ENCODE peak calls at places on chromosomes 7 and 10, in eight cellular contexts. N is adrenal gland; C is CD4-positive, alpha-beta T cell; O is HepG2; H is epithelial cell of proximal tubule; W is right lobe of liver; D is BJ; F is endothelial cell of umbilical vein. K is an unnamed sample.

GRCh38 chr7:43294080-43294630 is 181.7 kb downstream of the HECW1 start:
- DNase-seq in N (peak; percentile 79), H (peak; percentile 56), D (peak; percentile 47), C (no peak), F (no peak), O (no peak), W (no peak), K (no peak)

GRCh38 chr10:33799281-33799943 is 464.9 kb upstream of the NRP1 start:
- DNase-seq in O (peak; percentile 92), H (no peak), W (no peak), D (peak; percentile 36), N (no peak), F (no peak), C (no peak), K (no peak)

GRCh38 chr10:484925-485661 is 204.4 kb downstream of the DIP2C start:
- DNase-seq in W (no peak), C (peak; percentile 14), H (no peak), D (no peak), O (no peak), F (peak; percentile 76), N (no peak), K (no peak)

GRCh38 chr7:16559497-16560223 is 33.0 kb downstream of the LRRC72 start:
- DNase-seq in N (no peak), D (no peak), W (no peak), O (no peak), F (no peak), H (no peak), C (no peak), K (no peak)

GRCh38 chr10:115774721-115775120 is 498.3 kb downstream of the GFRA1 start:
- DNase-seq in C (no peak), H (no peak), F (no peak), W (no peak), O (no peak), D (no peak), N (no peak), K (no peak)

GRCh38 chr7:100983451-100984187 is 14.3 kb downstream of the MUC12 start:
- DNase-seq in D (peak; percentile 71), W (no peak), H (peak; percentile 100), N (no peak), F (no peak), C (no peak), O (no peak), K (no peak)

GRCh38 chr7:1752771-1753562 is 82.9 kb downstream of the ELFN1 start:
- DNase-seq in C (no peak), N (no peak), F (no peak), O (no peak), D (no peak), H (no peak), W (no peak), K (peak; percentile 55)

GRCh38 chr7:105014725-105015630 is 973 bp downstream of the KMT2E start:
- DNase-seq in H (no peak), O (peak; percentile 20), N (peak; percentile 40), C (peak; percentile 33), W (peak; percentile 65), D (no peak), F (peak; percentile 69), K (no peak)

GRCh38 chr10:62443866-62444265 is 69.7 kb downstream of the ZNF365 start:
- DNase-seq in O (no peak), N (no peak), W (no peak), D (no peak), F (peak; percentile 61), H (no peak), C (no peak), K (no peak)

DNA sequence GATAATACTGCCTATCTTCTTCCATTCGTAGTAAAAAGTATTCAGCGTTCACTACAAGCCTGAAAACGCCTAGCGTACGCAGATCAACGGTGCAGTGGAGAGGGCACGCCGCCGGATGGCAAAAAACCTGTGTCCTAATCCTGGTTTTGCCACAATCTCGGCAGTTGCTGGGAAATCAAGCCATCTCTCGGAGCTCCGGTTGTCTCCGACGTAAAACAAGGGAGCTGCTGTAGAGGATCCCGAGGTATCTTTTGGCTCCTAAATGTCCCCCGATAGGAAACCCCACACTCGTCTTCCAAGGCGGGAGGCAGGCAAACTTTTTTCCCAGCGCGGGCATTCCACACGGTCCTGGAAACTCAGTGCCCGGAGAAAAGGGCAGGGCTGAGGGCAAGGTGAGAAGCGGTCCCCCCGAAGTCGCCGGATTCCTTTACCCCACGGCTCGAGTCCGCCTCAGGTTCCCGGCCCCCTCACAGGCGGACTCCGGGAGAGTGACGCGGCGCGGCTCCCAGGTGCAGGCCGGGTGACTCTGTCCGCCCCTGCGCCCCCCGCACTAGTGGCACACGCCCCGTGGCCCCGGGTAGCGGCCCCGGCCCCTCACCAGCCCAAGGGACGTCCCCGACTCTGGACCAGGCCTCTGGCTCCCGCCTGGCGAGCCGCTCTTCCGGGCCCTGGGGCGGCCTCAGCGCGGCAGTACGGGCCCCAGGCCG is 649 bp downstream of the IDE start:
- DNase-seq in C (peak; percentile 12), F (peak; percentile 54), N (peak; percentile 65), D (no peak), O (no peak), W (no peak), H (no peak), K (no peak)
- TF ChIP-seq CTCF in C (no peak), F (peak; percentile 3), N (no peak), D (peak; percentile 28), O (no peak), W (no peak), H (no peak), K (peak; percentile 56)

GRCh38 chr10:119221666-119222065 is 14.3 kb downstream of the GRK5 start:
- DNase-seq in D (no peak), F (no peak), O (no peak), N (no peak), H (no peak), C (no peak), W (no peak), K (no peak)

GRCh38 chr10:119222531-119222930 is 15.2 kb downstream of the GRK5 start:
- DNase-seq in H (no peak), D (no peak), C (no peak), W (no peak), O (peak; percentile 77), F (no peak), N (no peak), K (no peak)

GRCh38 chr10:119221201-119221600 is 13.8 kb downstream of the GRK5 start:
- DNase-seq in H (no peak), C (no peak), F (no peak), O (peak; percentile 38), N (no peak), W (no peak), D (no peak), K (no peak)

GRCh38 chr10:119225288-119225687 is 17.9 kb downstream of the GRK5 start:
- DNase-seq in N (no peak), H (no peak), F (peak; percentile 58), C (no peak), D (no peak), O (no peak), W (no peak), K (no peak)

GRCh38 chr10:119222966-119223386 is 15.6 kb downstream of the GRK5 start:
- DNase-seq in N (no peak), O (no peak), C (no peak), W (no peak), F (no peak), H (no peak), D (no peak), K (no peak)
- TF ChIP-seq CTCF in N (no peak), O (no peak), C (no peak), W (no peak), F (no peak), H (no peak), D (no peak), K (no peak)

GRCh38 chr10:75857269-75857846 is 425.9 kb downstream of the LRMDA start:
- DNase-seq in W (no peak), F (no peak), C (no peak), N (no peak), D (no peak), H (no peak), O (no peak), K (no peak)

GRCh38 chr10:75858357-75858756 is 426.9 kb downstream of the LRMDA start:
- DNase-seq in C (no peak), W (no peak), F (no peak), D (no peak), N (no peak), O (no peak), H (no peak), K (no peak)

GRCh38 chr10:75857896-75858295 is 426.5 kb downstream of the LRMDA start:
- DNase-seq in C (no peak), F (no peak), N (no peak), H (no peak), W (no peak), O (no peak), D (no peak), K (no peak)

GRCh38 chr10:75851946-75852345 is 420.5 kb downstream of the LRMDA start:
- DNase-seq in W (no peak), C (no peak), N (no peak), D (no peak), H (no peak), O (no peak), F (no peak), K (no peak)

GRCh38 chr10:75853085-75853484 is 421.7 kb downstream of the LRMDA start:
- DNase-seq in O (no peak), H (no peak), C (no peak), W (no peak), F (no peak), N (no peak), D (no peak), K (no peak)
- TF ChIP-seq CTCF in O (no peak), H (peak; percentile 62), C (no peak), W (peak; percentile 21), F (peak; percentile 38), N (peak; percentile 13), D (peak; percentile 31), K (peak; percentile 63)

GRCh38 chr7:83271212-83272099 is 108.8 kb upstream of the PCLO start:
- DNase-seq in H (no peak), N (no peak), C (no peak), F (peak; percentile 55), W (no peak), O (peak; percentile 1), D (no peak), K (no peak)
- TF ChIP-seq CTCF in H (peak; percentile 81), N (no peak), C (no peak), F (peak; percentile 23), W (no peak), O (peak; percentile 34), D (peak; percentile 27), K (peak; percentile 86)

GRCh38 chr10:85612833-85613232 is 753.8 kb downstream of the GRID1 start:
- DNase-seq in W (no peak), H (no peak), F (no peak), N (no peak), C (no peak), O (no peak), D (no peak), K (no peak)
- TF ChIP-seq CTCF in W (no peak), H (peak; percentile 31), F (no peak), N (peak; percentile 7), C (peak; percentile 56), O (no peak), D (peak; percentile 4), K (peak; percentile 45)

GRCh38 chr7:12386237-12386839 is 17.3 kb downstream of the VWDE start:
- DNase-seq in C (no peak), W (no peak), O (no peak), F (no peak), N (no peak), D (no peak), H (no peak), K (no peak)
- TF ChIP-seq CTCF in C (no peak), W (no peak), O (no peak), F (no peak), N (no peak), D (no peak), H (no peak), K (no peak)

K was measured in chondrocyte.